ENCODE peak calls at places on chromosomes 2 and 18, in five cellular contexts. I is colonic mucosa, D is GM10248, B is neural progenitor cell, S is RWPE1. T is an unnamed sample.

GRCh38 chr2:107635883-107636282 is 190.8 kb upstream of the RGPD4 start:
- DNase-seq in I (no peak), D (no peak), B (no peak), S (peak), T (no peak)

GRCh38 chr2:82260521-82260920 is 1956.0 kb upstream of the LRRTM1 start:
- DNase-seq in I (no peak), D (no peak), B (no peak), S (no peak), T (no peak)

GRCh38 chr2:120546077-120546864 is 189.4 kb upstream of the GLI2 start:
- DNase-seq in I (peak), D (no peak), B (peak), S (no peak), T (peak)

GRCh38 chr2:46230115-46230571 is 67.1 kb upstream of the EPAS1 start:
- DNase-seq in I (peak), D (peak), B (no peak), S (no peak), T (no peak)

GRCh38 chr2:120708944-120709607 is 26.6 kb upstream of the GLI2 start:
- DNase-seq in I (no peak), D (no peak), B (no peak), S (no peak), T (no peak)

GRCh38 chr18:48826271-48826670 is 124.5 kb downstream of the SMAD7 start:
- DNase-seq in I (peak), D (no peak), B (no peak), S (no peak), T (no peak)

GRCh38 chr2:62307469-62308389 is 111.8 kb downstream of the B3GNT2 start:
- DNase-seq in I (peak), D (no peak), B (no peak), S (no peak), T (no peak)

GRCh38 chr2:29742641-29743040 is 178.7 kb downstream of the ALK start:
- DNase-seq in I (no peak), D (no peak), B (no peak), S (no peak), T (no peak)

GRCh38 chr2:135004005-135004746 is 43.1 kb downstream of the MAP3K19 start:
- DNase-seq in I (peak), D (peak), B (peak), S (peak), T (peak)

GRCh38 chr2:20534913-20535801 is 88.3 kb downstream of the RHOB start:
- DNase-seq in I (no peak), D (no peak), B (no peak), S (no peak), T (no peak)

GRCh38 chr2:182616471-182617393 is 99.3 kb upstream of the DNAJC10 start:
- DNase-seq in I (no peak), D (no peak), B (no peak), S (no peak), T (no peak)

GRCh38 chr18:13270279-13270911 is 51.8 kb downstream of the LDLRAD4 start:
- DNase-seq in I (no peak), D (no peak), B (no peak), S (no peak), T (no peak)

GRCh38 chr2:240963376-240964220 is 34.8 kb upstream of the SNED1 start:
- DNase-seq in I (no peak), D (no peak), B (no peak), S (no peak), T (no peak)

GRCh38 chr18:58135806-58136331 is 91.8 kb downstream of the NEDD4L start:
- DNase-seq in I (peak), D (peak), B (peak), S (peak), T (peak)

GRCh38 chr2:168375195-168375798 is 80.8 kb upstream of the CERS6 start:
- DNase-seq in I (no peak), D (no peak), B (no peak), S (no peak), T (no peak)

GRCh38 chr18:61901334-61901986 is 8.7 kb upstream of the RNF152 start:
- DNase-seq in I (peak), D (peak), B (peak), S (peak), T (peak)

GRCh38 chr2:216880509-216881184 is 20.8 kb upstream of the TNP1 start:
- DNase-seq in I (peak), D (no peak), B (no peak), S (no peak), T (peak)

GRCh38 chr18:63158676-63159291 is 160.8 kb downstream of the BCL2 start:
- DNase-seq in I (no peak), D (no peak), B (no peak), S (no peak), T (no peak)

GRCh38 chr2:39158351-39158750 is 37.5 kb upstream of the SOS1 start:
- DNase-seq in I (no peak), D (no peak), B (no peak), S (no peak), T (no peak)

GRCh38 chr2:6423131-6423530 is 442.6 kb downstream of the CMPK2 start:
- DNase-seq in I (no peak), D (no peak), B (no peak), S (no peak), T (no peak)

GRCh38 chr18:58183226-58183625 is 139.2 kb downstream of the NEDD4L start:
- DNase-seq in I (no peak), D (no peak), B (no peak), S (no peak), T (no peak)

GRCh38 chr2:58228272-58228671 is 12.9 kb downstream of the FANCL start:
- DNase-seq in I (no peak), D (no peak), B (no peak), S (no peak), T (no peak)

GRCh38 chr2:229300814-229301213 is 29.7 kb upstream of the PID1 start:
- DNase-seq in I (no peak), D (no peak), B (no peak), S (peak), T (no peak)

GRCh38 chr2:230793573-230794359 is 71.0 kb upstream of the ITM2C start:
- DNase-seq in I (peak), D (peak), B (no peak), S (peak), T (no peak)

GRCh38 chr2:71880846-71881610 is 266.6 kb downstream of the CYP26B1 start:
- DNase-seq in I (peak), D (no peak), B (no peak), S (peak), T (no peak)

GRCh38 chr2:146312899-146313298 is 1531.9 kb upstream of the ACVR2A start:
- DNase-seq in I (no peak), D (no peak), B (no peak), S (no peak), T (no peak)

GRCh38 chr2:237629739-237630138 is 2.4 kb downstream of the LRRFIP1 start:
- DNase-seq in I (no peak), D (no peak), B (no peak), S (no peak), T (no peak)

GRCh38 chr2:19748073-19748375 is 153.8 kb downstream of the TTC32 start:
- DNase-seq in I (no peak), D (no peak), B (no peak), S (no peak), T (no peak)

GRCh38 chr18:43534511-43534910 is 257.2 kb upstream of the SYT4 start:
- DNase-seq in I (no peak), D (no peak), B (no peak), S (no peak), T (no peak)

GRCh38 chr2:234911271-234911670 is 40.5 kb upstream of the SH3BP4 start:
- DNase-seq in I (no peak), D (no peak), B (no peak), S (peak), T (no peak)

GRCh38 chr2:197195591-197195990 is 115.0 kb downstream of the ANKRD44 start:
- DNase-seq in I (no peak), D (no peak), B (no peak), S (no peak), T (no peak)

GRCh38 chr2:126877861-126878565 is 20.7 kb upstream of the TEX51 start:
- DNase-seq in I (no peak), D (no peak), B (no peak), S (no peak), T (no peak)

GRCh38 chr2:35501076-35501475 is 854.5 kb upstream of the CRIM1 start:
- DNase-seq in I (no peak), D (no peak), B (no peak), S (peak), T (no peak)

GRCh38 chr2:98483257-98483861 is 38.7 kb downstream of the INPP4A start:
- DNase-seq in I (no peak), D (peak), B (no peak), S (peak), T (no peak)

GRCh38 chr2:221969087-221969829 is 329.5 kb downstream of the PAX3 start:
- DNase-seq in I (no peak), D (peak), B (peak), S (peak), T (peak)

GRCh38 chr2:219997341-219997851 is 370.0 kb downstream of the SLC4A3 start:
- DNase-seq in I (peak), D (no peak), B (peak), S (no peak), T (peak)

GRCh38 chr2:219998099-219998498 is 370.7 kb downstream of the SLC4A3 start:
- DNase-seq in I (no peak), D (no peak), B (no peak), S (no peak), T (peak)

GRCh38 chr2:220000080-220000479 is 372.6 kb downstream of the SLC4A3 start:
- DNase-seq in I (no peak), D (no peak), B (no peak), S (no peak), T (no peak)

GRCh38 chr2:220000586-220000985 is 373.2 kb downstream of the SLC4A3 start:
- DNase-seq in I (no peak), D (no peak), B (no peak), S (no peak), T (no peak)

DNA sequence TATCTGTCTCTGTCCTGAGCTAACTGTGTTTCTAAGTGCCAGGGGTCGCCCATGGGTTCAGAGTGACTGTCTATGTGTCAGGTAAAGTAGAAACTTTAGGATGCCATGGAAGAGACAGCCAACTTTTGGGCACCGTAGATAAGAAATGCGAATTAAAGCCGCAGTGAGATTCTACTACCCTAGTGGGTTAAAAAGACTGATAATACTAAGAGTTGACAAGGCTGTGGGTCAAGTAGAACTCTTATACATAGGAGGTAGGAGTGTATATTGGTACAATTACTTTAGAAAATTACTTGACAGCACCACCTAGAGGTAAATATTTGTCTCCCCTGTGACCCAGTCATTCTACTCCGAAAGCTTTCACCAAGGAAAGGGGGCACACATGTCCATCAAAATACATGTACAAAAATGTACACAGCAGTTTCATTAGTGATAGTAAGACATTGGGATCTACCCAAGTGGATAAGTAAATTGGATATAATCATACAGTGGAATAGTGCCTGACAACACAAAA is 371.3 kb downstream of the SLC4A3 start:
- DNase-seq in I (no peak), D (no peak), B (no peak), S (no peak), T (no peak)
- TF ChIP-seq CTCF in I (no peak), D (no peak), B (peak), S (no peak), T (no peak)

GRCh38 chr18:3972291-3972985 is 482.7 kb downstream of the DLGAP1 start:
- DNase-seq in I (no peak), D (no peak), B (peak), S (no peak), T (no peak)

GRCh38 chr18:3966246-3966984 is 488.7 kb downstream of the DLGAP1 start:
- DNase-seq in I (no peak), D (no peak), B (no peak), S (no peak), T (no peak)

GRCh38 chr18:3973191-3973590 is 481.9 kb downstream of the DLGAP1 start:
- DNase-seq in I (no peak), D (no peak), B (no peak), S (no peak), T (no peak)

GRCh38 chr18:3966985-3967856 is 487.9 kb downstream of the DLGAP1 start:
- DNase-seq in I (no peak), D (no peak), B (peak), S (no peak), T (no peak)

GRCh38 chr18:3970929-3971328 is 484.2 kb downstream of the DLGAP1 start:
- DNase-seq in I (no peak), D (no peak), B (no peak), S (no peak), T (no peak)
- TF ChIP-seq CTCF in I (no peak), D (no peak), B (peak), S (no peak), T (no peak)

DNA sequence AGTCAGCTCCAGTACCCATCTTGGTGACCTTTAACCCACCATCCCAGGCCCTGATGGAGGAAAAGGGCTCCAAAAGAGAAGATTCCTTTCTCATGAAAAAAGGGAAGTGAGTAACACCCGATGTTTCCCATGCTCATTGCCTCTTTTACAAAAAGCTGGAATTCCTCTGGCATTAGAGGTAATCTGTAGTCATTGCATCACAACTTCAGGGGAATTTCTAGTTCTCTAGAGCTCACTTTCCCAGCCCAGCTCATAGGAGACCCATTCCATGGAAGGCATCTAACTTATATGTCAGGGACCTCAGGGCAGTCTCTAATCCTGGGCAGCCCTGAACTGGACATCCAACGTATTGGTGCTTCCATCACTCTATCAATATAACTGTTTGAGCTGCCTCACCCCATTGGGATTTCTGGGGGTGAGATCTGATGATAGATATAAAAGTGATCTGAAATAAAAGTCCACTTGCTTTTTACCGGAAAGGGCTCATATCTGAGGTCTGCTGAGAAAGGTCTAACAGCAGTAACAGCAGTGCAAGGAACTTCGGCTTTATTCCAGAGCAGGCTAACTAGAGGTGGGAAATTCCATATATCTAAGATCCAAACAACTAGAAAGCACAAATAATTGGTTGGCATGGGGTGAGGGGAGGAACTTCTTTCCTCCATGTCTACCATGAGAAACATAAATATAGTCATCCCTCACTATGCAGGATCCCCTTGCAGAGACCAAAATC is 106.1 kb downstream of the ETAA1 start:
- DNase-seq in I (no peak), D (no peak), B (no peak), S (peak), T (no peak)
- TF ChIP-seq CTCF in I (no peak), D (no peak), B (no peak), S (no peak), T (no peak)

DNA sequence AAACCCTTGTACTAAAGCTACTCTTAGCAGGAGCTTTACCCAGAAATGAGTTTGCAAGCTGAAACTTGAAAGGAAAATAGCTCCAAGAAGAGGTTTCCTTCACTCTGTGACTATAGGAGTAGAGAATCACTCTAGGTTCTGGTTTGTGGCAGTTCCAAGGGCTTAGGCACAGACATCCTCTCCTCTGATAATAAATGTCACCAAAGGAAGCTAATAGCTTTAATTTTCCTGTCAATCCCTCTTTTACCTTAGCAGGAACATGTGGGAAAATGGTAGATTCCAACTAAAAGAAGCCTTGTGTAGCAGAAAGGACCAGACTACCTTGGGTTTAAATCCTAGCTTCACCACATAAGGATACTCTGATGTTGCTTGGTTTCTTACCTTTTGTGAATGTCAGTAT is 104.0 kb downstream of the FSHR start:
- DNase-seq in I (no peak), D (no peak), B (no peak), S (no peak), T (no peak)
- TF ChIP-seq CTCF in I (no peak), D (no peak), B (no peak), S (no peak), T (no peak)

T was measured in nephron progenitor cell.